ENCODE peak calls at places on chromosomes 7 and 10, in six cellular contexts. Z is upper lobe of right lung; X is endodermal cell; T is ascending aorta; Q is CD4-positive, CD25-positive, alpha-beta regulatory T cell; P is heart right ventricle. C is an unnamed sample. For H3K4me1, the result is how much of the 10 kb centered on the place peaks cover.

GRCh38 chr7:64045301-64046040 is at the start of gene ZNF727:
- DNase-seq in Z (peak), P (peak), X (no peak), Q (no peak), T (no peak), C (peak)

GRCh38 chr10:47047577-47048532 is 136.6 kb downstream of the PTPN20 start:
- DNase-seq in Z (peak), P (peak), T (peak), X (peak), Q (peak), C (peak)

GRCh38 chr7:6256709-6257535 is 15.5 kb downstream of the CYTH3 start:
- DNase-seq in T (peak), P (peak), X (no peak), Q (no peak), Z (no peak), C (peak)

GRCh38 chr7:10121641-10122040 is 852.0 kb upstream of the PHF14 start:
- DNase-seq in X (no peak), P (no peak), Q (no peak), Z (no peak), T (no peak), C (no peak)

GRCh38 chr7:47225387-47226170 is 356.3 kb downstream of the TNS3 start:
- DNase-seq in Z (no peak), Q (no peak), P (no peak), X (no peak), T (no peak), C (no peak)

GRCh38 chr7:44622342-44623151 is 16.1 kb downstream of the OGDH start:
- DNase-seq in Z (no peak), X (no peak), Q (no peak), T (no peak), P (no peak), C (no peak)

GRCh38 chr10:99461230-99461629 is 30.8 kb upstream of the GOT1 start:
- DNase-seq in X (no peak), P (no peak), Q (no peak), T (no peak), Z (no peak), C (no peak)

GRCh38 chr7:156943091-156944041 is 6.1 kb upstream of the NOM1 start:
- DNase-seq in Z (no peak), T (no peak), X (peak), Q (no peak), P (no peak), C (no peak)

GRCh38 chr7:74449809-74450397 is 3.8 kb upstream of the GTF2IRD1 start:
- DNase-seq in T (peak), X (peak), P (no peak), Z (no peak), Q (peak), C (no peak)

GRCh38 chr10:75441682-75442081 is 10.3 kb downstream of the LRMDA start:
- DNase-seq in P (no peak), T (no peak), Q (no peak), X (no peak), Z (no peak), C (no peak)

GRCh38 chr10:75448166-75448565 is 16.7 kb downstream of the LRMDA start:
- DNase-seq in T (no peak), Z (no peak), P (no peak), X (no peak), Q (no peak), C (no peak)

GRCh38 chr10:75443362-75443761 is 11.9 kb downstream of the LRMDA start:
- DNase-seq in P (no peak), X (no peak), T (no peak), Z (no peak), Q (no peak), C (no peak)

GRCh38 chr10:75446508-75446907 is 15.1 kb downstream of the LRMDA start:
- DNase-seq in T (no peak), X (no peak), Q (no peak), Z (no peak), P (no peak), C (no peak)

GRCh38 chr10:75444781-75445386 is 13.5 kb downstream of the LRMDA start:
- DNase-seq in X (no peak), P (no peak), Z (no peak), T (peak), Q (no peak), C (no peak)
- H3K4me1 ChIP-seq in X (under half), P (under half), Z (under half), T (under half), Q (under half), C (under half)

GRCh38 chr7:80018941-80019808 is 115.5 kb upstream of the GNAI1 start:
- DNase-seq in P (no peak), T (no peak), Z (no peak), X (peak), Q (peak), C (peak)
- H3K4me3 ChIP-seq in P (no peak), T (no peak), Z (no peak), X (no peak), Q (no peak), C (no peak)

GRCh38 chr10:51419416-51420093 is 279.8 kb downstream of the CSTF2T start:
- DNase-seq in T (no peak), X (no peak), P (no peak), Q (no peak), Z (no peak), C (no peak)

GRCh38 chr10:51423121-51423452 is 276.3 kb downstream of the CSTF2T start:
- DNase-seq in Q (no peak), T (no peak), P (no peak), Z (no peak), X (no peak), C (no peak)

GRCh38 chr10:51425431-51425830 is 274.0 kb downstream of the CSTF2T start:
- DNase-seq in Z (no peak), P (peak), Q (no peak), T (no peak), X (no peak), C (no peak)

GRCh38 chr10:51421853-51422252 is 277.5 kb downstream of the CSTF2T start:
- DNase-seq in X (no peak), Z (no peak), Q (no peak), T (no peak), P (no peak), C (no peak)

DNA sequence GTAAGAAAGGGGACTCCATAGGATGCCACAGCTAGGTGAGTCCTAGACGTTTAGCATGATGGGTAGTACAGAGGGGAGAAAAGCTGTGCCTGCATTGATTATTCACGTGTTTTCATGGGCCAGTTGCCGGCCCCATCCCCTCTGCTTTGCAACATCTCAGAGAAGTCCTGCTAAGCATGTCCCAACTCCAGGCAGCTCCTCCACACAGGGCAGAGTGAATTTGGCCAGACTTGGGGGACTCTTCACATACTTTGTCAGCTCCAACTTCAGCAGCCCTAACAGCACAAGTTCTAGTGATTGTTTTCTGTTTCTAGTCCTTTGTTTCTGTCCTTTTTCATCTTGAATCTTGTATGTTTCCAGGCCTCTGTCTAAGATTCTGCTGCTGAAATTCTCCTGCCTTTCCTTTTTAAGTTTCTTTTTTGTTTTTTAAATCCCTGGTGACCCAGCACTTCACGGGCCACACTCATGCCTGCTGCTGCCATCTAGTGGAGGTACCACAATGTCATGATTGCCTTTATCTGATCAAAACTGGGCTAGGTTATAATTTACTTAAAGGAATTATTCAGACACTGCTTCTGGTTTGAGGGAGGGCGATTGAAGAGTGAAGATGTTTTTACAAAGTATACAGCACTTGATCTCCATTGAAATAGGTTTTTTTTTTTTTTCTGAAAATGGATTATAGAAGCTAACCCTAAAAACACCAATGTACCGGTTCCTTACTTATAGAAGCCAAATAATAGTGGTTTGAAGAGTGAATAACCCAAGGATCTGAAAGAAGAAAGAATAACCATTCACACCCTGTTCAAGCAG is 276.9 kb downstream of the CSTF2T start:
- DNase-seq in T (peak), Q (no peak), Z (no peak), P (peak), X (peak), C (peak)
- H3K4me1 ChIP-seq in T (under half), Q (under half), Z (under half), P (under half), X (under half), C (under half)

GRCh38 chr7:27389508-27389907 is 146.9 kb downstream of the EVX1 start:
- DNase-seq in P (no peak), Q (no peak), X (no peak), T (no peak), Z (no peak), C (no peak)

GRCh38 chr7:27397503-27397902 is 154.9 kb downstream of the EVX1 start:
- DNase-seq in T (no peak), Q (no peak), P (no peak), Z (no peak), X (no peak), C (no peak)

GRCh38 chr7:27395626-27396025 is 153.0 kb downstream of the EVX1 start:
- DNase-seq in T (no peak), P (no peak), Z (no peak), Q (no peak), X (no peak), C (no peak)

GRCh38 chr7:27394871-27395270 is 152.3 kb downstream of the EVX1 start:
- DNase-seq in Q (no peak), P (no peak), X (no peak), T (no peak), Z (no peak), C (no peak)

GRCh38 chr7:27392477-27392876 is 149.9 kb downstream of the EVX1 start:
- DNase-seq in Z (no peak), P (no peak), T (no peak), Q (no peak), X (no peak), C (no peak)
- H3K4me3 ChIP-seq in Z (no peak), P (no peak), T (no peak), Q (no peak), X (no peak), C (no peak)

DNA sequence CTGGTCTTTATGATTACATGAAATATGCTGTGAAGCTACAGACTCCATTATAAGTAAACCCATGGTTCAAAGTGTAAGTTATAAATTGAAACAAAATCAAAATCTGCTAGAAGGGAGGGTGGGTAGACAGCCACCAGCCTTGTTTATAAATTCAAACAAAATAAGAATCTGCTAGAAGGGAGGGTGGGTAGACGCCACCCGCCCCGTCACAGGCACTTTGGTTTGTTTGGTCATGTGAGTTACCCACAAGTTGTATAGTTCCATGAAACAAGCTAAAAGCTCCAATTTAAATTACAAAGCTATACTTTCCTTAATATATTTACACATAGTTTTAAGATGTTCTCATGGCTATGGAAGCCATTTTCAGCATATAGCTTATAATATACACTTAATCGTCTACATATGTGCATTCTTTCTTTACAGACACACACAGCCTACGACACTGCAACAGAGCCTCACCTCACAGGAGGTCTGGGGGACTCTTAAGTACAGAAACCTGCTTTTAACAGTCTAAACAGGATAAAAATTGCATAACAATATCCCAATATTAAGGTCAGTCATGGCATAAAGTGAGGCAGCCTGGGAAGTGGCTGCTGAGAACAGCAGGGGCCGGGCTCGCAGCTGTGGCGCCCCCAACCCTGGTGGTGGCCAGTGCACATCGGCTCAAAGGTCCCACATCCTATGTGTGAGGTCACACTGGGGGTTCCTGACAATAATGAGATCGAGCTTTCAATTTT is 28.0 kb upstream of the NCAPG2 start:
- DNase-seq in Z (no peak), P (no peak), X (no peak), T (peak), Q (no peak), C (no peak)
- H3K4me1 ChIP-seq in Z (under half), P (under half), X (under half), T (under half), Q (under half), C (under half)

C was measured in lower lobe of right lung.